ENCODE peak calls at places on chromosomes 12 and 14, in four cellular contexts. One of them, this sample, is unnamed.

GRCh38 chr12:132424118-132424438 is 65.9 kb upstream of the FBRSL1 start:
- DNase-seq in IMR-90: no peak
- DNase-seq in A549: no peak
- DNase-seq in lower leg skin: no peak
- DNase-seq in this sample: no peak

GRCh38 chr12:132561784-132562156 is 48.6 kb downstream of the LRCOL1 start:
- DNase-seq in IMR-90: no peak
- DNase-seq in A549: peak; percentile 75
- DNase-seq in lower leg skin: no peak
- DNase-seq in this sample: peak; percentile 28

GRCh38 chr12:124403273-124403672 is 108.4 kb downstream of the RFLNA start:
- DNase-seq in lower leg skin: no peak
- DNase-seq in A549: no peak
- DNase-seq in IMR-90: no peak
- DNase-seq in this sample: no peak

GRCh38 chr14:100150932-100151587 is 8.4 kb downstream of the DEGS2 start:
- DNase-seq in IMR-90: no peak
- DNase-seq in A549: no peak
- DNase-seq in lower leg skin: no peak
- DNase-seq in this sample: no peak

GRCh38 chr12:76879710-76880025 is 849 bp upstream of the CSRP2 start:
- DNase-seq in IMR-90: no peak
- DNase-seq in A549: no peak
- DNase-seq in lower leg skin: no peak
- DNase-seq in this sample: no peak

GRCh38 chr14:99793213-99794155 is at the start of gene EML1:
- DNase-seq in A549: peak; percentile 88
- DNase-seq in lower leg skin: peak; percentile 55
- DNase-seq in IMR-90: peak; percentile 76
- DNase-seq in this sample: peak; percentile 82

GRCh38 chr12:54430471-54431075 is 11.5 kb upstream of the ITGA5 start:
- DNase-seq in IMR-90: no peak
- DNase-seq in A549: no peak
- DNase-seq in lower leg skin: no peak
- DNase-seq in this sample: no peak

GRCh38 chr12:79012616-79013015 is 148.0 kb downstream of the SYT1 start:
- DNase-seq in A549: no peak
- DNase-seq in IMR-90: no peak
- DNase-seq in lower leg skin: no peak
- DNase-seq in this sample: no peak

GRCh38 chr12:71708658-71709057 is 22.8 kb downstream of the TMEM19 start:
- DNase-seq in IMR-90: peak; percentile 30
- DNase-seq in A549: no peak
- DNase-seq in lower leg skin: no peak
- DNase-seq in this sample: no peak

GRCh38 chr14:94342334-94342934 is 19.3 kb upstream of the SERPINA6 start:
- DNase-seq in IMR-90: peak; percentile 99
- DNase-seq in lower leg skin: peak; percentile 96
- DNase-seq in A549: peak; percentile 80
- DNase-seq in this sample: peak; percentile 42

GRCh38 chr14:23056956-23057756 is at the start of gene CDH24:
- DNase-seq in IMR-90: peak; percentile 57
- DNase-seq in lower leg skin: peak; percentile 47
- DNase-seq in A549: peak; percentile 64
- DNase-seq in this sample: no peak

GRCh38 chr14:57576498-57576897 is 82.8 kb upstream of the CCDC198 start:
- DNase-seq in A549: no peak
- DNase-seq in IMR-90: no peak
- DNase-seq in lower leg skin: no peak
- DNase-seq in this sample: no peak

GRCh38 chr14:101763941-101764709 is 2.6 kb downstream of the PPP2R5C start:
- DNase-seq in IMR-90: no peak
- DNase-seq in lower leg skin: no peak
- DNase-seq in A549: no peak
- DNase-seq in this sample: no peak

GRCh38 chr12:14454098-14454907 is 88.8 kb downstream of the ATF7IP start:
- DNase-seq in IMR-90: peak; percentile 34
- DNase-seq in A549: peak; percentile 17
- DNase-seq in lower leg skin: no peak
- DNase-seq in this sample: peak; percentile 65

GRCh38 chr12:31370645-31371620 is 45.0 kb upstream of the SINHCAF start:
- DNase-seq in lower leg skin: no peak
- DNase-seq in A549: no peak
- DNase-seq in IMR-90: no peak
- DNase-seq in this sample: no peak

DNA sequence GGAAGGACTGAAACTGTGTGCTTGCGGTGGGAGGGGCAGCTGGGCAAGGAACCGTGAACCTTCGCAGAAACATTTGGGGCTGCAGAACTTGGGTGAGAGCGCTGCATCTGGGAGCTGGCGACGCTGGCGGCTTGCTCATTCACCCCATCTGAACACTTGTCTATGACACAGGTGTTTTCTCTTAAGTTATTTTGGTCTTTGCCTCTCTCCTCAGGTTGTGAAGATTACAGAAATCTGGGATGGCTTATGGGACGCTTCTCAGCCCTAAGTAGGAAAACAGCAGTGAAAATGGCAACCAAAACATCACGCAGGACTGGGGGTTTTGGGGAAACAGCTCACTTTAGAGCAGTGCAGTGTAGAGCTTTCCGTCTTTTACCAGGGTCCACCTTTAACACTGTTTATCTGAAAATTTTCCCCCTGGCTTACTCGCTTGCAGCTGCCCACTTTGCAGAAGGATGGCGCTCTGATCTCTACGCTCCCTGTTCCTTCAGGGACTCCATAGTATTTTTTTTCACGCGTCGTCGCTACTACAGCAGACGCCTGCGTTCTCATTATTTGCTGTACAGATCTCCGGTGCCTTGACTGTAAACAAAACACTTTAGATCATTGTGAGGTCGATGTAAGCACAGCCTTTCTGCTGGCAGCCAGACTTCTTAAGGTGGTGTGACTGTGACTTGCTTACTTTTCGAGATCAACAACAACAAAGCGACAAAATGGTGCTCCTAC is 2.7 kb upstream of the CDKN1B start:
- DNase-seq in lower leg skin: no peak
- DNase-seq in A549: no peak
- DNase-seq in IMR-90: peak; percentile 45
- DNase-seq in this sample: peak; percentile 66
- TF ChIP-seq POLR2A in lower leg skin: no peak
- TF ChIP-seq POLR2A in A549: no peak
- TF ChIP-seq POLR2A in IMR-90: no peak
- TF ChIP-seq POLR2A in this sample: peak; percentile 66

DNA sequence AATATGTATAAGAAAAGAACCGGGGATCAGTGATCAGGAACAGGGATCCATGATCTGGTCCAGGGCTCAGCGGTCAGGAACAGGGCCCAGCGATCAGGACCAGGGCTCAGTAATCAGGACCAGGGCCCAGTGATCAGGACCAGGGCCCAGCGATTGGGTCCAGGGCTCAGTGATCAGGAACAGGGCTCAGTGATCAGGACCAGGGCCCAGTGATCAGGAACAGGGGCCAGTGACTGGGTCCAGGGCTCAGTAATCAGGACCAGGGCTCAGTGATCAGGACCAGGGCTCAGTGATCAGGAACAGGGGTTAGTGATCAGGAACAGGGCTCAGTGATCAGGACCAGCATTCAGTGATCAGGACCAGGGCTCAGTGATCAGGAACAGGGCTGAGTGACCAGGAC is 56.3 kb downstream of the TMEM121 start:
- DNase-seq in IMR-90: peak; percentile 15
- DNase-seq in lower leg skin: no peak
- DNase-seq in A549: no peak
- DNase-seq in this sample: no peak
- TF ChIP-seq POLR2A in IMR-90: no peak
- TF ChIP-seq POLR2A in lower leg skin: no peak
- TF ChIP-seq POLR2A in A549: no peak
- TF ChIP-seq POLR2A in this sample: no peak

GRCh38 chr14:77760381-77761204 is at the start of gene SNW1:
- DNase-seq in IMR-90: peak; percentile 95
- DNase-seq in lower leg skin: peak; percentile 94
- DNase-seq in A549: peak; percentile 94
- DNase-seq in this sample: peak; percentile 89
- TF ChIP-seq POLR2A in IMR-90: peak; percentile 92
- TF ChIP-seq POLR2A in lower leg skin: no peak
- TF ChIP-seq POLR2A in A549: peak; percentile 66
- TF ChIP-seq POLR2A in this sample: peak; percentile 96

DNA sequence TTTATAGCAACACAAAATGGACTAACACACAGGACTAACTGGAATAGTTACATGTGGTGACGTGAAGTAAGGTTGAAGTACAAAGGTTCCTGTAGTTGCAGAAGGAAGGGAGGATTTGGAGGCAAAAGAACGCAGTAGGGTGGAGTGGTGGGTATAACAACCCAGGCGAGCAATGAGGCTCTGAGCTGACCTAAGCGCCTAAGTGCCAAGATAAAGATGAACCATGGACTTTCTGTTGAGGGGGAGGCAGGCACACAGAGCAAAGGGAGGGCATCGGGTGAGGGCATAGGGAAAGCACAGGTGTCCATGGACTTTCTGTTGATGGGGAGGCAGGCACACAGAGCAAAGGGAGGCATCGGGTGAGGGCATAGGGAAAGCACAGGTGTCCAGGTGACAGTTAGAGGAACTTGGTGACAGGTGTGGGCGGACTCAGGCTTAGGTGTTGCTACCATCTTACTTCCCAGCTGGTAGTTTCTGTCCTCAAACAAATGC is 15.2 kb downstream of the SCNN1A start:
- DNase-seq in lower leg skin: no peak
- DNase-seq in A549: no peak
- DNase-seq in IMR-90: no peak
- DNase-seq in this sample: no peak
- TF ChIP-seq POLR2A in lower leg skin: no peak
- TF ChIP-seq POLR2A in A549: no peak
- TF ChIP-seq POLR2A in IMR-90: no peak
- TF ChIP-seq POLR2A in this sample: no peak